ENCODE peak calls at places on chromosome 5, in four cellular contexts. One of them, this sample, is unnamed.

GRCh38 chr5:89211836-89212235 is 328.9 kb upstream of the MEF2C start:
- DNase-seq in naive thymus-derived CD4-positive, alpha-beta T cell: no peak
- DNase-seq in stimulated activated CD4-positive, alpha-beta T cell treated with anti-CD3 and anti-CD28 coated beads, Interleukin-1b, Interleukin-23, amount 100 ng/mL, for 1 hour: no peak
- DNase-seq in anterior cingulate cortex: no peak
- DNase-seq in this sample: no peak

GRCh38 chr5:32520995-32521394 is 64.4 kb upstream of the SUB1 start:
- DNase-seq in naive thymus-derived CD4-positive, alpha-beta T cell: no peak
- DNase-seq in stimulated activated CD4-positive, alpha-beta T cell treated with anti-CD3 and anti-CD28 coated beads, Interleukin-1b, Interleukin-23, amount 100 ng/mL, for 1 hour: no peak
- DNase-seq in anterior cingulate cortex: no peak
- DNase-seq in this sample: no peak

GRCh38 chr5:78560000-78560399 is 88.6 kb downstream of the LHFPL2 start:
- DNase-seq in naive thymus-derived CD4-positive, alpha-beta T cell: no peak
- DNase-seq in stimulated activated CD4-positive, alpha-beta T cell treated with anti-CD3 and anti-CD28 coated beads, Interleukin-1b, Interleukin-23, amount 100 ng/mL, for 1 hour: no peak
- DNase-seq in anterior cingulate cortex: no peak
- DNase-seq in this sample: no peak

GRCh38 chr5:94288937-94289336 is 329.5 kb downstream of the KIAA0825 start:
- DNase-seq in naive thymus-derived CD4-positive, alpha-beta T cell: no peak
- DNase-seq in stimulated activated CD4-positive, alpha-beta T cell treated with anti-CD3 and anti-CD28 coated beads, Interleukin-1b, Interleukin-23, amount 100 ng/mL, for 1 hour: no peak
- DNase-seq in anterior cingulate cortex: no peak
- DNase-seq in this sample: no peak

GRCh38 chr5:51500-51823 is 40.5 kb upstream of the PLEKHG4B start:
- DNase-seq in naive thymus-derived CD4-positive, alpha-beta T cell: no peak
- DNase-seq in stimulated activated CD4-positive, alpha-beta T cell treated with anti-CD3 and anti-CD28 coated beads, Interleukin-1b, Interleukin-23, amount 100 ng/mL, for 1 hour: no peak
- DNase-seq in anterior cingulate cortex: no peak
- DNase-seq in this sample: no peak

GRCh38 chr5:137845472-137845871 is 22.2 kb upstream of the MYOT start:
- DNase-seq in naive thymus-derived CD4-positive, alpha-beta T cell: no peak
- DNase-seq in stimulated activated CD4-positive, alpha-beta T cell treated with anti-CD3 and anti-CD28 coated beads, Interleukin-1b, Interleukin-23, amount 100 ng/mL, for 1 hour: no peak
- DNase-seq in anterior cingulate cortex: no peak
- DNase-seq in this sample: no peak

GRCh38 chr5:73654861-73655318 is 28.9 kb downstream of the ARHGEF28 start:
- DNase-seq in naive thymus-derived CD4-positive, alpha-beta T cell: no peak
- DNase-seq in stimulated activated CD4-positive, alpha-beta T cell treated with anti-CD3 and anti-CD28 coated beads, Interleukin-1b, Interleukin-23, amount 100 ng/mL, for 1 hour: no peak
- DNase-seq in anterior cingulate cortex: peak
- DNase-seq in this sample: no peak

GRCh38 chr5:57033103-57033502 is 81.2 kb upstream of the MIER3 start:
- DNase-seq in naive thymus-derived CD4-positive, alpha-beta T cell: no peak
- DNase-seq in stimulated activated CD4-positive, alpha-beta T cell treated with anti-CD3 and anti-CD28 coated beads, Interleukin-1b, Interleukin-23, amount 100 ng/mL, for 1 hour: no peak
- DNase-seq in anterior cingulate cortex: no peak
- DNase-seq in this sample: no peak

GRCh38 chr5:157107508-157107907 is 1.3 kb downstream of the HAVCR2 start:
- DNase-seq in naive thymus-derived CD4-positive, alpha-beta T cell: no peak
- DNase-seq in stimulated activated CD4-positive, alpha-beta T cell treated with anti-CD3 and anti-CD28 coated beads, Interleukin-1b, Interleukin-23, amount 100 ng/mL, for 1 hour: no peak
- DNase-seq in anterior cingulate cortex: no peak
- DNase-seq in this sample: no peak

GRCh38 chr5:171272996-171273970 is 35.8 kb upstream of the TLX3 start:
- DNase-seq in naive thymus-derived CD4-positive, alpha-beta T cell: no peak
- DNase-seq in stimulated activated CD4-positive, alpha-beta T cell treated with anti-CD3 and anti-CD28 coated beads, Interleukin-1b, Interleukin-23, amount 100 ng/mL, for 1 hour: no peak
- DNase-seq in anterior cingulate cortex: no peak
- DNase-seq in this sample: peak

GRCh38 chr5:147576646-147577535 is 67.0 kb upstream of the DPYSL3 start:
- DNase-seq in naive thymus-derived CD4-positive, alpha-beta T cell: no peak
- DNase-seq in stimulated activated CD4-positive, alpha-beta T cell treated with anti-CD3 and anti-CD28 coated beads, Interleukin-1b, Interleukin-23, amount 100 ng/mL, for 1 hour: no peak
- DNase-seq in anterior cingulate cortex: no peak
- DNase-seq in this sample: no peak

GRCh38 chr5:135306557-135306956 is 92.5 kb downstream of the MACROH2A1 start:
- DNase-seq in naive thymus-derived CD4-positive, alpha-beta T cell: no peak
- DNase-seq in stimulated activated CD4-positive, alpha-beta T cell treated with anti-CD3 and anti-CD28 coated beads, Interleukin-1b, Interleukin-23, amount 100 ng/mL, for 1 hour: no peak
- DNase-seq in anterior cingulate cortex: no peak
- DNase-seq in this sample: no peak

GRCh38 chr5:55600536-55601208 is 65.9 kb upstream of the PLPP1 start:
- DNase-seq in naive thymus-derived CD4-positive, alpha-beta T cell: peak
- DNase-seq in stimulated activated CD4-positive, alpha-beta T cell treated with anti-CD3 and anti-CD28 coated beads, Interleukin-1b, Interleukin-23, amount 100 ng/mL, for 1 hour: no peak
- DNase-seq in anterior cingulate cortex: no peak
- DNase-seq in this sample: peak

GRCh38 chr5:172385164-172385563 is 69.2 kb downstream of the SH3PXD2B start:
- DNase-seq in naive thymus-derived CD4-positive, alpha-beta T cell: no peak
- DNase-seq in stimulated activated CD4-positive, alpha-beta T cell treated with anti-CD3 and anti-CD28 coated beads, Interleukin-1b, Interleukin-23, amount 100 ng/mL, for 1 hour: no peak
- DNase-seq in anterior cingulate cortex: no peak
- DNase-seq in this sample: no peak

GRCh38 chr5:181061645-181062044 is 21.6 kb downstream of the BTNL9 start:
- DNase-seq in naive thymus-derived CD4-positive, alpha-beta T cell: no peak
- DNase-seq in stimulated activated CD4-positive, alpha-beta T cell treated with anti-CD3 and anti-CD28 coated beads, Interleukin-1b, Interleukin-23, amount 100 ng/mL, for 1 hour: no peak
- DNase-seq in anterior cingulate cortex: no peak
- DNase-seq in this sample: no peak

GRCh38 chr5:126648471-126648870 is 47.7 kb downstream of the PHAX start:
- DNase-seq in naive thymus-derived CD4-positive, alpha-beta T cell: no peak
- DNase-seq in stimulated activated CD4-positive, alpha-beta T cell treated with anti-CD3 and anti-CD28 coated beads, Interleukin-1b, Interleukin-23, amount 100 ng/mL, for 1 hour: no peak
- DNase-seq in anterior cingulate cortex: no peak
- DNase-seq in this sample: no peak

GRCh38 chr5:113678924-113679575 is 165.6 kb downstream of the YTHDC2 start:
- DNase-seq in naive thymus-derived CD4-positive, alpha-beta T cell: no peak
- DNase-seq in stimulated activated CD4-positive, alpha-beta T cell treated with anti-CD3 and anti-CD28 coated beads, Interleukin-1b, Interleukin-23, amount 100 ng/mL, for 1 hour: no peak
- DNase-seq in anterior cingulate cortex: peak
- DNase-seq in this sample: peak

GRCh38 chr5:86427158-86427557 is 190.6 kb upstream of the COX7C start:
- DNase-seq in naive thymus-derived CD4-positive, alpha-beta T cell: no peak
- DNase-seq in stimulated activated CD4-positive, alpha-beta T cell treated with anti-CD3 and anti-CD28 coated beads, Interleukin-1b, Interleukin-23, amount 100 ng/mL, for 1 hour: no peak
- DNase-seq in anterior cingulate cortex: no peak
- DNase-seq in this sample: no peak

This sample was measured in dermis microvascular lymphatic vessel endothelial cell.